ENCODE peak calls at places on chromosomes 16 and 17, in ten cellular contexts. One of them, this sample, is unnamed.

GRCh38 chr17:56514264-56514663 is 79.2 kb upstream of the NOG start:
- DNase-seq in esophagus muscularis mucosa: peak
- DNase-seq in PC-3: no peak
- DNase-seq in psoas muscle: no peak
- DNase-seq in transverse colon: no peak
- DNase-seq in lung: no peak
- DNase-seq in A549: no peak
- DNase-seq in suprapubic skin: no peak
- DNase-seq in PC-9: no peak
- DNase-seq in ovary: no peak
- DNase-seq in this sample: no peak

GRCh38 chr17:79374087-79374486 is 236.8 kb downstream of the RBFOX3 start:
- DNase-seq in esophagus muscularis mucosa: no peak
- DNase-seq in PC-3: no peak
- DNase-seq in psoas muscle: no peak
- DNase-seq in transverse colon: no peak
- DNase-seq in lung: no peak
- DNase-seq in A549: no peak
- DNase-seq in suprapubic skin: no peak
- DNase-seq in PC-9: no peak
- DNase-seq in ovary: no peak
- DNase-seq in this sample: no peak

GRCh38 chr17:41486809-41487530 is 2.7 kb downstream of the KRT36 start:
- DNase-seq in esophagus muscularis mucosa: no peak
- DNase-seq in PC-3: no peak
- DNase-seq in psoas muscle: no peak
- DNase-seq in transverse colon: peak
- DNase-seq in lung: peak
- DNase-seq in A549: peak
- DNase-seq in suprapubic skin: no peak
- DNase-seq in PC-9: no peak
- DNase-seq in ovary: no peak
- DNase-seq in this sample: no peak

GRCh38 chr16:22762486-22762885 is 51.5 kb upstream of the HS3ST2 start:
- DNase-seq in esophagus muscularis mucosa: no peak
- DNase-seq in PC-3: no peak
- DNase-seq in psoas muscle: no peak
- DNase-seq in transverse colon: no peak
- DNase-seq in lung: no peak
- DNase-seq in A549: no peak
- DNase-seq in suprapubic skin: no peak
- DNase-seq in PC-9: no peak
- DNase-seq in ovary: no peak
- DNase-seq in this sample: no peak

GRCh38 chr17:16941072-16941641 is 30.8 kb downstream of the TNFRSF13B start:
- DNase-seq in esophagus muscularis mucosa: no peak
- DNase-seq in PC-3: peak
- DNase-seq in psoas muscle: no peak
- DNase-seq in transverse colon: no peak
- DNase-seq in lung: no peak
- DNase-seq in A549: no peak
- DNase-seq in suprapubic skin: peak
- DNase-seq in PC-9: no peak
- DNase-seq in ovary: no peak
- DNase-seq in this sample: no peak

GRCh38 chr17:38464723-38465419 is 36.6 kb downstream of the ARHGAP23 start:
- DNase-seq in esophagus muscularis mucosa: peak
- DNase-seq in PC-3: no peak
- DNase-seq in psoas muscle: peak
- DNase-seq in transverse colon: peak
- DNase-seq in lung: peak
- DNase-seq in A549: peak
- DNase-seq in suprapubic skin: peak
- DNase-seq in PC-9: peak
- DNase-seq in ovary: peak
- DNase-seq in this sample: peak

GRCh38 chr17:81322271-81323082 is 27.4 kb upstream of the SLC38A10 start:
- DNase-seq in esophagus muscularis mucosa: no peak
- DNase-seq in PC-3: peak
- DNase-seq in psoas muscle: no peak
- DNase-seq in transverse colon: no peak
- DNase-seq in lung: no peak
- DNase-seq in A549: peak
- DNase-seq in suprapubic skin: no peak
- DNase-seq in PC-9: no peak
- DNase-seq in ovary: no peak
- DNase-seq in this sample: no peak

GRCh38 chr16:12255473-12255872 is 278.9 kb downstream of the SNX29 start:
- DNase-seq in esophagus muscularis mucosa: no peak
- DNase-seq in PC-3: no peak
- DNase-seq in psoas muscle: no peak
- DNase-seq in transverse colon: no peak
- DNase-seq in lung: no peak
- DNase-seq in A549: no peak
- DNase-seq in suprapubic skin: no peak
- DNase-seq in PC-9: no peak
- DNase-seq in ovary: no peak
- DNase-seq in this sample: no peak

GRCh38 chr17:44007346-44008204 is 3.2 kb downstream of the NAGS start:
- DNase-seq in esophagus muscularis mucosa: no peak
- DNase-seq in PC-3: peak
- DNase-seq in psoas muscle: no peak
- DNase-seq in transverse colon: peak
- DNase-seq in lung: no peak
- DNase-seq in A549: no peak
- DNase-seq in suprapubic skin: no peak
- DNase-seq in PC-9: no peak
- DNase-seq in ovary: no peak
- DNase-seq in this sample: no peak

GRCh38 chr17:45895304-45895968 is 1.1 kb downstream of the MAPT start:
- DNase-seq in esophagus muscularis mucosa: no peak
- DNase-seq in PC-3: peak
- DNase-seq in psoas muscle: peak
- DNase-seq in transverse colon: no peak
- DNase-seq in lung: no peak
- DNase-seq in A549: peak
- DNase-seq in suprapubic skin: no peak
- DNase-seq in PC-9: peak
- DNase-seq in ovary: no peak
- DNase-seq in this sample: no peak
- TF ChIP-seq CTCF in esophagus muscularis mucosa: no peak
- TF ChIP-seq CTCF in PC-3: peak
- TF ChIP-seq CTCF in psoas muscle: no peak
- TF ChIP-seq CTCF in transverse colon: no peak
- TF ChIP-seq CTCF in lung: no peak
- TF ChIP-seq CTCF in A549: no peak
- TF ChIP-seq CTCF in suprapubic skin: no peak
- TF ChIP-seq CTCF in PC-9: no peak
- TF ChIP-seq CTCF in ovary: no peak
- TF ChIP-seq CTCF in this sample: no peak

DNA sequence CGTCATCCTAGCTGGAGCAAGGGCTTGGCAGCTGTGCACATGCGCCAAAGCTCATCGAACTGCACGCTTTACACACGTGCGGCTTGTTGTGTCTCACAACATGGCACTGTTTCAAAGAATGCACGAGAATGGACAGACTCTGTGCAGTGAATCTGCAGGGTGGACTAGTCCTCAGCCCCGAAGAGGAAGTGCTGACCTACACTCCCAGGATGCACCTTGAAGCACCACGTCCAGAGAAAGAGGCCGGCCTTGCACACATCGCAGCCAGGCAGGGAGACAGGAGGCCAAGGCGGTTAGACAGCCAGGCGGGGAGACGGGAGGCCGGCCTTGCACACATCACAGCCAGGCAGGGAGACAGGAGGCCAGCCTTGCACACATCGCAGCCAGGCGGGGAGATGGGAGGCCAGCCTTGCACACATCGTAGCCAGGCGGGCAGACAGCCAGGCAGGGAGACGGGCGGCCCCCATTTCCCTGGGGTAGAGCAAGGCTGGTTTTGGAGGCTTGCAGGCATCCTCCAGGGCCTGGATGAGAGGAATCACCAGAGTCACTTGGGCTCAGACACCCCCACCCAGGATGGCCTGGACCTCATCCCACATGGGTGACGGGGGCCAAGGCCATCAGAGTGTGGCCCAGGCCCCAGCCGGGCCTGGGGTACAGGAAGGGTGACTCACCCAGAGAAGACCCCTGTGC is 9.0 kb upstream of the CACNA1H start:
- DNase-seq in esophagus muscularis mucosa: no peak
- DNase-seq in PC-3: no peak
- DNase-seq in psoas muscle: no peak
- DNase-seq in transverse colon: no peak
- DNase-seq in lung: no peak
- DNase-seq in A549: no peak
- DNase-seq in suprapubic skin: no peak
- DNase-seq in PC-9: no peak
- DNase-seq in ovary: peak
- DNase-seq in this sample: no peak
- H3K4me3 ChIP-seq in esophagus muscularis mucosa: no peak
- H3K4me3 ChIP-seq in PC-3: no peak
- H3K4me3 ChIP-seq in psoas muscle: no peak
- H3K4me3 ChIP-seq in transverse colon: no peak
- H3K4me3 ChIP-seq in lung: no peak
- H3K4me3 ChIP-seq in A549: no peak
- H3K4me3 ChIP-seq in suprapubic skin: no peak
- H3K4me3 ChIP-seq in PC-9: no peak
- H3K4me3 ChIP-seq in ovary: no peak
- H3K4me3 ChIP-seq in this sample: no peak

GRCh38 chr16:15777533-15778203 is 79.2 kb downstream of the MYH11 start:
- DNase-seq in esophagus muscularis mucosa: no peak
- DNase-seq in PC-3: peak
- DNase-seq in psoas muscle: no peak
- DNase-seq in transverse colon: no peak
- DNase-seq in lung: no peak
- DNase-seq in A549: peak
- DNase-seq in suprapubic skin: no peak
- DNase-seq in PC-9: peak
- DNase-seq in ovary: no peak
- DNase-seq in this sample: peak
- TF ChIP-seq CTCF in esophagus muscularis mucosa: no peak
- TF ChIP-seq CTCF in PC-3: peak
- TF ChIP-seq CTCF in psoas muscle: peak
- TF ChIP-seq CTCF in transverse colon: no peak
- TF ChIP-seq CTCF in lung: peak
- TF ChIP-seq CTCF in A549: peak
- TF ChIP-seq CTCF in suprapubic skin: no peak
- TF ChIP-seq CTCF in PC-9: peak
- TF ChIP-seq CTCF in ovary: no peak
- TF ChIP-seq CTCF in this sample: peak

GRCh38 chr17:72119963-72120877 is 600 bp upstream of the SOX9 start:
- DNase-seq in esophagus muscularis mucosa: no peak
- DNase-seq in PC-3: peak
- DNase-seq in psoas muscle: peak
- DNase-seq in transverse colon: peak
- DNase-seq in lung: peak
- DNase-seq in A549: no peak
- DNase-seq in suprapubic skin: peak
- DNase-seq in PC-9: peak
- DNase-seq in ovary: no peak
- DNase-seq in this sample: peak

GRCh38 chr17:72120878-72121163 is at the start of gene SOX9:
- DNase-seq in esophagus muscularis mucosa: no peak
- DNase-seq in PC-3: peak
- DNase-seq in psoas muscle: peak
- DNase-seq in transverse colon: peak
- DNase-seq in lung: peak
- DNase-seq in A549: peak
- DNase-seq in suprapubic skin: peak
- DNase-seq in PC-9: peak
- DNase-seq in ovary: no peak
- DNase-seq in this sample: peak

GRCh38 chr17:72117748-72118587 is 2.9 kb upstream of the SOX9 start:
- DNase-seq in esophagus muscularis mucosa: no peak
- DNase-seq in PC-3: no peak
- DNase-seq in psoas muscle: no peak
- DNase-seq in transverse colon: peak
- DNase-seq in lung: no peak
- DNase-seq in A549: no peak
- DNase-seq in suprapubic skin: peak
- DNase-seq in PC-9: peak
- DNase-seq in ovary: no peak
- DNase-seq in this sample: no peak

GRCh38 chr17:72118588-72119279 is 2.1 kb upstream of the SOX9 start:
- DNase-seq in esophagus muscularis mucosa: no peak
- DNase-seq in PC-3: peak
- DNase-seq in psoas muscle: peak
- DNase-seq in transverse colon: peak
- DNase-seq in lung: peak
- DNase-seq in A549: peak
- DNase-seq in suprapubic skin: peak
- DNase-seq in PC-9: peak
- DNase-seq in ovary: no peak
- DNase-seq in this sample: peak

DNA sequence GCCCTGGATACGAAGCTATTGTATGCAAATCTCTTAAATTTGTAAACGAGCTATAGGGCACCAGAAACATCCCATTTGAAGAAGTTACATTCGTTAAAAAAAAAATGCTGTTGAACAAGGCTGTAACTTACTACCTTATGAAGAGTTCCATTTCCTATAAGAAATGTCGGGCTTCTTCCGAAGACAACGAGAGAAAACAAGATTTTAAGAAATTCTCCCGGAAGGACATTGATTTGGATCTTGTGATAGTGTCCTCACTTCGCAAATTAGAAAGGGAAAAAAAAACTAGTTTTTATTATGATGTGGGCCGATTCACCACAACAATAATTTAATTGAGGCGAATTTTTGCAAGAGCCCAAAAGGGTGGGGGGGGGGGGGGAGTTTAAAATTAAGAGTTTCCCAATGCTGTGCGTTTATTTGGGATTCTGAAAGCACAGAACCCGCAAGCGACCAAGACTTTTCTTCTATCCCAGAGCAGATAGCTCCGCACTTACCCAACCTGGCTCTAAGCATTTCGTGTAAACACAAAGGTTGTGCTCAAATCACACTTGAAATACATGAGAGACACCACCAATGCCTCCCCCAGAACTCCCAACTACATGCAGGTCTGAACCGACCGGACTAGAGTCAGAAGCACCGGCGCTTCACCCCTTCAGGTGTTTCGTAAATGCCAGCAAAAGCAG is 1.4 kb upstream of the SOX9 start:
- DNase-seq in esophagus muscularis mucosa: no peak
- DNase-seq in PC-3: no peak
- DNase-seq in psoas muscle: no peak
- DNase-seq in transverse colon: no peak
- DNase-seq in lung: no peak
- DNase-seq in A549: no peak
- DNase-seq in suprapubic skin: no peak
- DNase-seq in PC-9: no peak
- DNase-seq in ovary: no peak
- DNase-seq in this sample: no peak
- H3K4me3 ChIP-seq in esophagus muscularis mucosa: no peak
- H3K4me3 ChIP-seq in PC-3: peak
- H3K4me3 ChIP-seq in psoas muscle: peak
- H3K4me3 ChIP-seq in transverse colon: no peak
- H3K4me3 ChIP-seq in lung: no peak
- H3K4me3 ChIP-seq in A549: peak
- H3K4me3 ChIP-seq in suprapubic skin: peak
- H3K4me3 ChIP-seq in PC-9: peak
- H3K4me3 ChIP-seq in ovary: peak
- H3K4me3 ChIP-seq in this sample: no peak

This sample was measured in fibroblast of pulmonary artery.